ENCODE peak calls at places on chromosome 17, in ten cellular contexts. P is HCEC 1CT; E is ascending aorta; H is activated gamma-delta T cell treated with Interleukin-2 at 50 U/mL for 16 hours; Y is hepatic stellate cell; G is globus pallidus; R is mucosa of gallbladder; J is stimulated activated CD4-positive, alpha-beta T cell treated with anti-CD3 and anti-CD28 coated beads, TNF-alpha, amount 100 ng/mL, for 24 hours; A is activated CD4-positive, CD25-positive, alpha-beta regulatory T cell treated with anti-CD3 and anti-CD28 coated beads, Interleukin-2, amount 50 U/mL, for 16 hours; U is activated naive CD4-positive, alpha-beta T cell. V is an unnamed sample.

GRCh38 chr17:30244853-30245385 is 9.4 kb upstream of the SLC6A4 start:
- DNase-seq in P (peak; percentile 78), E (no peak), H (no peak), Y (peak; percentile 69), G (no peak), R (no peak), J (no peak), A (no peak), U (no peak), V (no peak)

GRCh38 chr17:18315498-18316360 is 636 bp downstream of the SMCR8 start:
- DNase-seq in P (peak; percentile 2), E (no peak), H (no peak), Y (no peak), G (no peak), R (peak; percentile 14), J (no peak), A (no peak), U (no peak), V (peak; percentile 23)

GRCh38 chr17:78875738-78876597 is 27.0 kb downstream of the CEP295NL start:
- DNase-seq in P (peak; percentile 44), E (no peak), H (no peak), Y (no peak), G (no peak), R (no peak), J (no peak), A (no peak), U (no peak), V (no peak)

GRCh38 chr17:68035131-68035522 is 408 bp upstream of the KPNA2 start:
- DNase-seq in P (peak; percentile 94), E (peak; percentile 60), H (peak; percentile 84), Y (no peak), G (no peak), R (peak; percentile 94), J (peak; percentile 78), A (peak; percentile 78), U (peak; percentile 81), V (peak; percentile 95)

GRCh38 chr17:79811036-79811887 is 14.4 kb upstream of the CBX8 start:
- DNase-seq in P (peak; percentile 32), E (no peak), H (no peak), Y (peak; percentile 54), G (peak; percentile 62), R (no peak), J (no peak), A (no peak), U (no peak), V (no peak)

GRCh38 chr17:15967706-15968399 is 22.9 kb downstream of the ADORA2B start:
- DNase-seq in P (no peak), E (no peak), H (no peak), Y (no peak), G (no peak), R (no peak), J (no peak), A (no peak), U (no peak), V (no peak)

GRCh38 chr17:68424188-68424587 is 33.1 kb downstream of the WIPI1 start:
- DNase-seq in P (no peak), E (no peak), H (no peak), Y (no peak), G (no peak), R (no peak), J (no peak), A (no peak), U (no peak), V (no peak)

GRCh38 chr17:1787301-1787902 is 25.5 kb downstream of the SERPINF1 start:
- DNase-seq in P (peak; percentile 94), E (peak; percentile 70), H (no peak), Y (peak; percentile 97), G (no peak), R (peak; percentile 77), J (no peak), A (no peak), U (no peak), V (peak; percentile 78)

GRCh38 chr17:60154616-60155426 is 5.0 kb downstream of the CA4 start:
- DNase-seq in P (peak; percentile 29), E (no peak), H (no peak), Y (peak; percentile 67), G (no peak), R (peak; percentile 81), J (no peak), A (no peak), U (no peak), V (no peak)

GRCh38 chr17:60165976-60166375 is 16.2 kb downstream of the CA4 start:
- DNase-seq in P (no peak), E (no peak), H (no peak), Y (no peak), G (no peak), R (peak; percentile 74), J (no peak), A (no peak), U (no peak), V (peak; percentile 76)

GRCh38 chr17:44628234-44629188 is 27.8 kb upstream of the MEIOC start:
- DNase-seq in P (no peak), E (no peak), H (no peak), Y (no peak), G (peak; percentile 9), R (peak; percentile 11), J (no peak), A (no peak), U (no peak), V (no peak)

GRCh38 chr17:5126719-5127488 is 11.1 kb downstream of the USP6 start:
- DNase-seq in P (no peak), E (no peak), H (no peak), Y (no peak), G (no peak), R (peak; percentile 3), J (no peak), A (no peak), U (no peak), V (no peak)

GRCh38 chr17:73325527-73325842 is 13.7 kb upstream of the CDC42EP4 start:
- DNase-seq in P (peak; percentile 59), E (no peak), H (no peak), Y (peak; percentile 64), G (no peak), R (peak; percentile 45), J (no peak), A (no peak), U (no peak), V (no peak)

GRCh38 chr17:65666869-65667268 is 105.4 kb upstream of the AXIN2 start:
- DNase-seq in P (no peak), E (no peak), H (no peak), Y (no peak), G (no peak), R (no peak), J (no peak), A (no peak), U (no peak), V (no peak)

GRCh38 chr17:32124985-32125847 is 17.1 kb upstream of the RHOT1 start:
- DNase-seq in P (no peak), E (no peak), H (no peak), Y (no peak), G (no peak), R (peak; percentile 43), J (no peak), A (no peak), U (no peak), V (no peak)

GRCh38 chr17:31511176-31511540 is 119.7 kb downstream of the RAB11FIP4 start:
- DNase-seq in P (no peak), E (no peak), H (no peak), Y (no peak), G (peak; percentile 62), R (peak; percentile 85), J (no peak), A (no peak), U (no peak), V (peak; percentile 57)

GRCh38 chr17:38428150-38428642 is at the start of gene ARHGAP23:
- DNase-seq in P (peak; percentile 61), E (no peak), H (peak; percentile 23), Y (peak; percentile 80), G (peak; percentile 86), R (peak; percentile 48), J (no peak), A (no peak), U (peak; percentile 8), V (peak; percentile 62)

GRCh38 chr17:31517524-31517923 is 126.0 kb downstream of the RAB11FIP4 start:
- DNase-seq in P (no peak), E (no peak), H (no peak), Y (no peak), G (no peak), R (no peak), J (no peak), A (no peak), U (no peak), V (no peak)

GRCh38 chr17:6471531-6472465 is 27.5 kb downstream of the PIMREG start:
- DNase-seq in P (peak; percentile 79), E (no peak), H (no peak), Y (peak; percentile 90), G (no peak), R (no peak), J (no peak), A (no peak), U (no peak), V (no peak)

GRCh38 chr17:72743037-72743467 is 349.4 kb downstream of the SLC39A11 start:
- DNase-seq in P (no peak), E (no peak), H (no peak), Y (no peak), G (no peak), R (no peak), J (no peak), A (no peak), U (no peak), V (no peak)

GRCh38 chr17:78839173-78839761 is 1.3 kb downstream of the USP36 start:
- DNase-seq in P (peak; percentile 54), E (no peak), H (no peak), Y (peak; percentile 49), G (no peak), R (no peak), J (no peak), A (no peak), U (no peak), V (no peak)

GRCh38 chr17:12097326-12097725 is 76.6 kb downstream of the MAP2K4 start:
- DNase-seq in P (no peak), E (no peak), H (no peak), Y (no peak), G (no peak), R (no peak), J (no peak), A (no peak), U (no peak), V (no peak)

GRCh38 chr17:40319651-40320550 is 10.9 kb downstream of the RARA start:
- DNase-seq in P (no peak), E (no peak), H (peak; percentile 79), Y (no peak), G (no peak), R (no peak), J (peak; percentile 55), A (peak; percentile 65), U (peak; percentile 58), V (peak; percentile 75)

GRCh38 chr17:81832608-81833159 is 407 bp downstream of the MCRIP1 start:
- DNase-seq in P (peak; percentile 24), E (no peak), H (peak; percentile 17), Y (peak; percentile 56), G (no peak), R (peak; percentile 26), J (peak; percentile 15), A (no peak), U (no peak), V (no peak)

GRCh38 chr17:55833311-55833710 is 82.5 kb downstream of the PCTP start:
- DNase-seq in P (no peak), E (no peak), H (no peak), Y (no peak), G (no peak), R (no peak), J (no peak), A (no peak), U (no peak), V (no peak)

GRCh38 chr17:65227637-65228036 is 90.5 kb downstream of the RGS9 start:
- DNase-seq in P (no peak), E (no peak), H (no peak), Y (no peak), G (no peak), R (no peak), J (no peak), A (no peak), U (no peak), V (no peak)

GRCh38 chr17:34990921-34991365 is 10.6 kb downstream of the LIG3 start:
- DNase-seq in P (no peak), E (no peak), H (no peak), Y (no peak), G (no peak), R (no peak), J (no peak), A (no peak), U (no peak), V (peak; percentile 38)

GRCh38 chr17:47707884-47708283 is 13.9 kb downstream of the TBKBP1 start:
- DNase-seq in P (no peak), E (no peak), H (no peak), Y (no peak), G (no peak), R (no peak), J (no peak), A (no peak), U (no peak), V (no peak)

V was measured in transverse colon.